ENCODE peak calls at places on chromosomes 16 and 17, in eight cellular contexts. R, A, O, K, S, N, G and Y are unnamed samples.

GRCh38 chr16:85167589-85168537 is 55.6 kb upstream of the CIBAR2 start:
- DNase-seq in K (no peak), S (no peak), R (no peak), G (no peak), N (no peak), O (no peak), A (peak), Y (no peak)

GRCh38 chr16:575354-576196 is 5.8 kb downstream of the PIGQ start:
- DNase-seq in G (no peak), N (no peak), R (no peak), O (no peak), S (no peak), K (no peak), A (no peak), Y (no peak)

GRCh38 chr16:8262299-8262698 is 328.0 kb downstream of the TMEM114 start:
- DNase-seq in O (no peak), N (no peak), S (no peak), K (no peak), A (no peak), G (no peak), R (no peak), Y (no peak)

GRCh38 chr17:36594626-36595401 is 3.1 kb downstream of the DHRS11 start:
- DNase-seq in R (no peak), S (no peak), O (no peak), N (no peak), G (no peak), A (no peak), K (no peak), Y (no peak)

GRCh38 chr17:36808181-36808661 is 129.1 kb upstream of the LHX1 start:
- DNase-seq in S (no peak), R (no peak), A (peak), K (peak), N (no peak), O (peak), G (peak), Y (no peak)

GRCh38 chr16:12236491-12237030 is 260.0 kb downstream of the SNX29 start:
- DNase-seq in N (no peak), S (no peak), R (no peak), A (no peak), O (peak), G (no peak), K (no peak), Y (no peak)

GRCh38 chr16:69243479-69243878 is 56.5 kb downstream of the SNTB2 start:
- DNase-seq in S (no peak), N (no peak), G (no peak), O (peak), A (no peak), R (peak), K (peak), Y (no peak)

GRCh38 chr17:51133365-51133764 is 12.7 kb upstream of the SPAG9 start:
- DNase-seq in A (no peak), K (no peak), N (no peak), O (peak), S (no peak), G (no peak), R (no peak), Y (no peak)

GRCh38 chr17:40648326-40648968 is 829 bp upstream of the SMARCE1 start:
- DNase-seq in R (no peak), N (no peak), S (no peak), K (peak), O (peak), G (peak), A (peak), Y (no peak)

GRCh38 chr17:36920032-36921000 is 17.0 kb upstream of the LHX1 start:
- DNase-seq in S (no peak), K (peak), G (no peak), N (no peak), A (no peak), R (no peak), O (peak), Y (no peak)

GRCh38 chr16:84478172-84478948 is 26.1 kb downstream of the MEAK7 start:
- DNase-seq in R (peak), S (peak), G (no peak), A (no peak), O (peak), K (peak), N (no peak), Y (peak)

GRCh38 chr16:3992297-3993051 is 112.0 kb upstream of the CREBBP start:
- DNase-seq in A (peak), K (no peak), S (no peak), G (no peak), R (no peak), O (no peak), N (no peak), Y (no peak)

GRCh38 chr17:43431741-43432523 is 33.1 kb downstream of the ARL4D start:
- DNase-seq in N (no peak), O (peak), A (peak), G (no peak), S (no peak), R (no peak), K (peak), Y (no peak)

GRCh38 chr17:36592316-36592710 is 634 bp downstream of the DHRS11 start:
- DNase-seq in O (peak), R (no peak), S (no peak), G (no peak), K (peak), N (no peak), A (peak), Y (no peak)

GRCh38 chr17:69712801-69713311 is 298.4 kb downstream of the MAP2K6 start:
- DNase-seq in N (no peak), S (no peak), O (no peak), R (no peak), G (no peak), K (no peak), A (no peak), Y (no peak)

GRCh38 chr16:20941635-20941926 is 41.0 kb downstream of the LYRM1 start:
- DNase-seq in S (no peak), G (no peak), K (no peak), R (no peak), A (no peak), N (no peak), O (no peak), Y (no peak)

GRCh38 chr16:81445926-81446317 is 1.3 kb downstream of the CMIP start:
- DNase-seq in O (no peak), K (no peak), G (no peak), R (no peak), S (no peak), A (peak), N (no peak), Y (no peak)

GRCh38 chr16:87881327-87882200 is 12.3 kb upstream of the SLC7A5 start:
- DNase-seq in N (no peak), K (peak), S (no peak), A (no peak), R (no peak), O (no peak), G (peak), Y (no peak)

GRCh38 chr17:57096472-57097198 is 11.6 kb downstream of the AKAP1 start:
- DNase-seq in G (no peak), O (no peak), K (no peak), S (no peak), A (no peak), R (no peak), N (no peak), Y (no peak)

GRCh38 chr16:57100445-57100844 is 8.1 kb downstream of the CPNE2 start:
- DNase-seq in O (no peak), R (no peak), S (no peak), N (no peak), K (no peak), A (no peak), G (no peak), Y (no peak)

GRCh38 chr17:72790194-72790593 is 302.3 kb downstream of the SLC39A11 start:
- DNase-seq in O (no peak), S (no peak), R (no peak), K (no peak), A (no peak), N (no peak), G (no peak), Y (no peak)

GRCh38 chr17:72182256-72182890 is 61.6 kb downstream of the SOX9 start:
- DNase-seq in K (no peak), R (no peak), G (no peak), S (no peak), N (no peak), A (peak), O (no peak), Y (no peak)

GRCh38 chr17:49681336-49681735 is 3.4 kb upstream of the SPOP start:
- DNase-seq in N (no peak), K (no peak), O (no peak), S (no peak), R (no peak), G (no peak), A (no peak), Y (no peak)

GRCh38 chr17:72502111-72502939 is 381.5 kb downstream of the SOX9 start:
- DNase-seq in G (no peak), S (no peak), R (peak), O (peak), N (no peak), A (peak), K (peak), Y (no peak)

GRCh38 chr17:18381158-18381952 is 3.8 kb downstream of the EVPLL start:
- DNase-seq in S (no peak), G (no peak), K (no peak), A (no peak), N (no peak), R (no peak), O (no peak), Y (no peak)

GRCh38 chr16:89200850-89201466 is 621 bp upstream of the SLC22A31 start:
- DNase-seq in K (no peak), N (peak), S (no peak), A (peak), O (no peak), G (no peak), R (no peak), Y (no peak)
- TF ChIP-seq CTCF in K (no peak), N (no peak), S (no peak), A (no peak), O (no peak), G (no peak), R (no peak), Y (no peak)

DNA sequence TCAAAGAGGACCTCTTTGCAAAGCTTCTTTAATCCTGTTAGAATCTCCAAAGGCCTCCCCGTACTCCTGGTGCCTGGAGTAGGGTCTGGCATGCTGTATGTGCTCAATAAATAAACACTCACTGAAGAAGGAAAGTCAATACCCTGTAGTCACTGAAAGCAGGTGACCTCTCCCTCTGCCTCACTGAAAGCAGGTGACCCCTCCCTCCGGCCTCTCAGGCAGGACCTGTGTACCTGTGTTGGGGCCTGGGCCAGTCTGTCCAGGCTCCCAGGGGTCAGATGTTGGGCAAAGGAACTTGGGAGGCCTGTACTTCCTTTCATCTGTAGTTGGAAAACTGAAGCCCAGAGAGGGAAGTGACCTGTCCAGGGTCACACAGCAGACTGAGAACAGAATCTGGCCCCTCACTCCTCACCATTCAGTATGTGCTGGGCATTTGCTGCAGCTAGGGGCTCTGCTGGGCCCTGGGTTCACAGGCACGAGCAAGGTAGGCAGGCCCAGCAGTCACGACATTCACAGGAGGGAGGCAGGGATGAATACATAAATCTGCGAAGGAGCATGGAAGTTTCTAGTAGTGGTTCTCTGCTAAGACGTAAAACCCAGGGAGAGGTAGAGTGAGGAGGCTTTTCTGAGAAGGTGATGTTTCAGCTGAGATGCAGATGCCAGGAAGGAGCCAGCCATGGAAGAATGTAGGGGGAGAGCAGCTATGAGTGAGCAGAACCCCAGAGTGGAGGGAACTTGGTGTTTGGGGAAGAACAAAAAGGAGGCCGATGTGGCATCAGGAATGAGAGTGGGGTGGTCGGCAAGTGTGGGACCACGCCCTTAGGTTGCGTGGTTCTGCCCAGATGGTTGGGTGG is 64.0 kb downstream of the NKD1 start:
- DNase-seq in R (no peak), S (no peak), O (no peak), K (no peak), G (no peak), A (no peak), N (no peak), Y (no peak)
- TF ChIP-seq CTCF in R (no peak), S (no peak), O (no peak), K (no peak), G (no peak), A (no peak), N (no peak), Y (no peak)

GRCh38 chr16:24180451-24180850 is 75.7 kb upstream of the CACNG3 start:
- DNase-seq in G (no peak), O (no peak), R (no peak), N (no peak), A (no peak), K (no peak), S (no peak), Y (no peak)
- TF ChIP-seq CTCF in G (no peak), O (no peak), R (no peak), N (no peak), A (no peak), K (no peak), S (no peak), Y (no peak)

GRCh38 chr16:30557950-30558788 is at the start of gene ZNF764:
- DNase-seq in K (peak), N (peak), S (peak), A (peak), R (peak), O (peak), G (peak), Y (peak)
- TF ChIP-seq CTCF in K (no peak), N (no peak), S (no peak), A (no peak), R (no peak), O (no peak), G (no peak), Y (no peak)

GRCh38 chr17:67095803-67096202 is 51.4 kb downstream of the CACNG1 start:
- DNase-seq in K (peak), O (peak), A (no peak), G (no peak), N (no peak), R (no peak), S (no peak), Y (no peak)
- TF ChIP-seq CTCF in K (no peak), O (no peak), A (no peak), G (no peak), N (no peak), R (no peak), S (no peak), Y (no peak)